ENCODE peak calls at places on chromosomes 5 and 9, in eight cellular contexts. C, D, I, F, V, L, A and O are unnamed samples.

GRCh38 chr5:53616939-53617549 is 56.6 kb downstream of the NDUFS4 start:
- DNase-seq in A (no peak), I (no peak), F (peak), V (no peak), L (no peak), C (no peak), D (no peak), O (peak)

GRCh38 chr9:121968056-121968455 is 125.1 kb downstream of the TTLL11 start:
- DNase-seq in L (no peak), I (no peak), C (no peak), A (no peak), V (no peak), F (no peak), D (no peak), O (no peak)

GRCh38 chr9:96599298-96599697 is 20.3 kb downstream of the CDC14B start:
- DNase-seq in D (no peak), F (peak), V (no peak), I (no peak), A (no peak), L (no peak), C (no peak), O (peak)

GRCh38 chr5:167921796-167922195 is 369.6 kb upstream of the WWC1 start:
- DNase-seq in A (no peak), C (no peak), F (no peak), L (no peak), V (no peak), D (no peak), I (no peak), O (no peak)

GRCh38 chr9:128104171-128104618 is 23.3 kb downstream of the PTGES2 start:
- DNase-seq in V (no peak), A (no peak), F (peak), D (no peak), C (no peak), L (no peak), I (no peak), O (no peak)

GRCh38 chr5:177271113-177271512 is 32.4 kb downstream of the RAB24 start:
- DNase-seq in L (no peak), I (no peak), D (no peak), V (no peak), A (no peak), C (no peak), F (no peak), O (peak)

GRCh38 chr5:136811086-136811485 is 445.7 kb upstream of the TRPC7 start:
- DNase-seq in F (no peak), I (no peak), D (no peak), L (peak), A (no peak), V (no peak), C (no peak), O (peak)

GRCh38 chr5:50564079-50564478 is 102.4 kb upstream of the PARP8 start:
- DNase-seq in D (no peak), L (no peak), C (no peak), I (no peak), A (no peak), F (no peak), V (no peak), O (no peak)

GRCh38 chr5:133859073-133859472 is 109.4 kb downstream of the C5orf15 start:
- DNase-seq in L (no peak), C (no peak), A (no peak), V (no peak), F (no peak), D (no peak), I (no peak), O (no peak)

GRCh38 chr5:118354806-118355205 is 633.5 kb downstream of the DTWD2 start:
- DNase-seq in I (no peak), C (no peak), V (no peak), L (no peak), F (no peak), D (no peak), A (no peak), O (no peak)

GRCh38 chr5:120465281-120465961 is 1.3 kb downstream of the PRR16 start:
- DNase-seq in F (peak), D (no peak), A (peak), L (peak), I (peak), C (no peak), V (no peak), O (peak)

GRCh38 chr9:77534376-77535057 is 113.6 kb downstream of the GNA14 start:
- DNase-seq in V (no peak), A (peak), D (no peak), F (no peak), C (no peak), I (peak), L (no peak), O (no peak)

GRCh38 chr5:10536931-10537579 is 26.8 kb upstream of the ANKRD33B start:
- DNase-seq in L (no peak), D (no peak), I (no peak), A (peak), V (no peak), F (no peak), C (no peak), O (no peak)

GRCh38 chr5:11298877-11299276 is 537.8 kb upstream of the DAP start:
- DNase-seq in V (no peak), I (no peak), L (no peak), A (no peak), F (no peak), D (no peak), C (no peak), O (no peak)

GRCh38 chr9:136399176-136400037 is 563 bp downstream of the SNAPC4 start:
- DNase-seq in V (peak), I (no peak), F (no peak), C (no peak), L (peak), A (no peak), D (no peak), O (no peak)

GRCh38 chr9:117021881-117022280 is 334.8 kb downstream of the TRIM32 start:
- DNase-seq in L (peak), I (no peak), D (no peak), V (no peak), C (no peak), A (no peak), F (no peak), O (no peak)

GRCh38 chr5:34656700-34657549 is 797 bp downstream of the RAI14 start:
- DNase-seq in V (peak), F (peak), I (peak), A (no peak), C (peak), D (no peak), L (peak), O (no peak)